ENCODE peak calls at places on chromosomes 2 and 18, in eight cellular contexts. A is vagina, V is lower leg skin, R is stomach, C is transverse colon, S is adrenal gland, Y is prostate gland, E is H1. T is an unnamed sample.

GRCh38 chr2:237864030-237864931 is 4.9 kb downstream of the RAMP1 start:
- DNase-seq in A (peak; percentile 92), V (no peak), R (no peak), C (no peak), S (no peak), Y (no peak), E (no peak), T (no peak)

GRCh38 chr2:163717993-163718680 is 17.7 kb downstream of the FIGN start:
- DNase-seq in A (no peak), V (no peak), R (no peak), C (no peak), S (no peak), Y (no peak), E (no peak), T (no peak)

GRCh38 chr18:77017355-77017754 is 115.2 kb downstream of the MBP start:
- DNase-seq in A (no peak), V (no peak), R (no peak), C (no peak), S (no peak), Y (no peak), E (no peak), T (no peak)

GRCh38 chr2:53130441-53130943 is 637.1 kb upstream of the CHAC2 start:
- DNase-seq in A (no peak), V (no peak), R (no peak), C (no peak), S (no peak), Y (no peak), E (no peak), T (no peak)

GRCh38 chr2:42495234-42495581 is 1.4 kb upstream of the KCNG3 start:
- DNase-seq in A (no peak), V (no peak), R (no peak), C (no peak), S (no peak), Y (no peak), E (no peak), T (no peak)

GRCh38 chr2:31207790-31208189 is 9.5 kb downstream of the CAPN14 start:
- DNase-seq in A (no peak), V (no peak), R (no peak), C (no peak), S (no peak), Y (no peak), E (no peak), T (no peak)

GRCh38 chr2:20224716-20225293 is at the start of gene SDC1:
- DNase-seq in A (no peak), V (peak; percentile 84), R (peak; percentile 79), C (peak; percentile 85), S (peak; percentile 68), Y (peak; percentile 56), E (no peak), T (peak; percentile 39)

GRCh38 chr2:240997856-240998705 is at the start of gene SNED1:
- DNase-seq in A (no peak), V (peak; percentile 98), R (peak; percentile 93), C (peak; percentile 90), S (peak; percentile 83), Y (peak; percentile 92), E (no peak), T (peak; percentile 68)

GRCh38 chr2:133365117-133365516 is 203.1 kb downstream of the NCKAP5 start:
- DNase-seq in A (no peak), V (no peak), R (no peak), C (no peak), S (no peak), Y (no peak), E (no peak), T (no peak)

GRCh38 chr2:180133736-180134135 is 126.6 kb upstream of the CWC22 start:
- DNase-seq in A (no peak), V (no peak), R (peak; percentile 26), C (no peak), S (no peak), Y (no peak), E (no peak), T (no peak)

GRCh38 chr2:217653240-217653639 is 349.6 kb downstream of the TNS1 start:
- DNase-seq in A (no peak), V (peak; percentile 91), R (no peak), C (peak; percentile 23), S (peak; percentile 93), Y (peak; percentile 50), E (no peak), T (no peak)

GRCh38 chr2:98757904-98758421 is 27.0 kb upstream of the MGAT4A start:
- DNase-seq in A (no peak), V (peak; percentile 89), R (peak; percentile 70), C (peak; percentile 69), S (peak; percentile 79), Y (peak; percentile 86), E (no peak), T (no peak)

GRCh38 chr2:161123531-161124030 is 36.6 kb upstream of the TANK start:
- DNase-seq in A (no peak), V (no peak), R (no peak), C (no peak), S (no peak), Y (peak; percentile 71), E (no peak), T (no peak)

GRCh38 chr2:235966932-235967331 is 201.3 kb downstream of the GBX2 start:
- DNase-seq in A (peak; percentile 43), V (peak; percentile 70), R (no peak), C (no peak), S (no peak), Y (no peak), E (no peak), T (no peak)

GRCh38 chr2:130864830-130865229 is 28.1 kb downstream of the ARHGEF4 start:
- DNase-seq in A (no peak), V (no peak), R (peak; percentile 55), C (peak; percentile 45), S (no peak), Y (no peak), E (no peak), T (no peak)

GRCh38 chr2:152962446-152962845 is 244.0 kb downstream of the ARL6IP6 start:
- DNase-seq in A (no peak), V (no peak), R (no peak), C (no peak), S (no peak), Y (no peak), E (no peak), T (no peak)

GRCh38 chr2:667332-668000 is 9.7 kb downstream of the TMEM18 start:
- DNase-seq in A (no peak), V (peak; percentile 23), R (no peak), C (no peak), S (peak; percentile 44), Y (no peak), E (no peak), T (peak; percentile 21)

GRCh38 chr2:240259201-240259923 is 118.9 kb upstream of the OTOS start:
- DNase-seq in A (peak; percentile 85), V (no peak), R (no peak), C (no peak), S (peak; percentile 97), Y (no peak), E (no peak), T (no peak)

GRCh38 chr2:167289651-167290410 is 401.6 kb downstream of the XIRP2 start:
- DNase-seq in A (no peak), V (no peak), R (no peak), C (no peak), S (no peak), Y (no peak), E (no peak), T (no peak)

GRCh38 chr2:74291217-74291551 is 52.0 kb downstream of the SLC4A5 start:
- DNase-seq in A (no peak), V (no peak), R (no peak), C (no peak), S (no peak), Y (no peak), E (no peak), T (no peak)
- TF ChIP-seq POLR2A in A (no peak), V (no peak), R (no peak), C (no peak), S (no peak), Y (no peak), E (no peak), T (no peak)

GRCh38 chr18:9740076-9740475 is 32.0 kb downstream of the RAB31 start:
- DNase-seq in A (no peak), V (no peak), R (no peak), C (no peak), S (no peak), Y (no peak), E (no peak), T (no peak)

GRCh38 chr18:9741461-9741820 is 33.3 kb downstream of the RAB31 start:
- DNase-seq in A (no peak), V (no peak), R (no peak), C (no peak), S (no peak), Y (no peak), E (no peak), T (no peak)

GRCh38 chr18:9742588-9743131 is 34.6 kb downstream of the RAB31 start:
- DNase-seq in A (no peak), V (no peak), R (no peak), C (no peak), S (peak; percentile 48), Y (no peak), E (no peak), T (peak; percentile 54)

GRCh38 chr18:9741821-9742541 is 33.9 kb downstream of the RAB31 start:
- DNase-seq in A (no peak), V (no peak), R (no peak), C (no peak), S (peak; percentile 47), Y (no peak), E (peak; percentile 33), T (no peak)

DNA sequence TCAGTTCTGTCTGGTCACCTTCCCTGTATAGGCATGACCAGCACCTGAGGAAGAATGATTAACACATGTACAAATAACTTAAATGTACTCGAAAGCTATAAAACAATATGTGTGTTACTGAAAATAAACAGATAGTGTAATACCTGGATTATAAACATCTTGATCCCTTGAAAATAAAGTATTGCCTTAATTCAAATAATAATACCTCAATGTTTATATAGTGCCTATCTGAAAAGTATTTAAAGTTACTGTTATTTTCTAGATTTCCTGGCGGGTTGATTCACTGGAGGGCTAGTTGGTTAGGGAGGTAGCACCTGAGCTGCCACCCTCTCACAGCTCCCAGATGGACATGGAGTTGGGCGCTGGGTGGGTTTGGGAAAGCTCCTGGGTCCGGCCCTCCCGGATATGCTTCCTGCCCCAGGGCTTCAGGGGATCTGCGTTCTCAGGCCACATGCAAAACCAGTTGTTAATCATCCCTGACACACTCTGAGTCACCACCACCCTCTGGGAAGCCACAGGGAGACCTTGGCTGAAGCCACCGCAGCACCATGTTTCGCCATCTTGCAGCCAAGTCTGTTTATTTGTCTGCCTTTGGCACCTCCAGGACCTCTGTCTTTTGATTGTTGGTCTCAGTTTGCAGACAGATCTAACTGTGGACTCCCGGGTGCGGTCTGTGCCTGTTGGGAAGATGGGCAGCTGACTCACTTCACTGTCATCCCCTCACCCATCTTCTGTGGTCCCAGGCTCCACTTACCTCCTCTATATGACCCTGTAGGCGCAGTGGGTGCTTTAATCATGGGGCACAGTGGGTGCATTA is 35.3 kb downstream of the RAB31 start:
- DNase-seq in A (no peak), V (no peak), R (peak; percentile 47), C (no peak), S (peak; percentile 92), Y (no peak), E (peak; percentile 49), T (peak; percentile 45)
- TF ChIP-seq POLR2A in A (no peak), V (no peak), R (no peak), C (no peak), S (no peak), Y (no peak), E (no peak), T (no peak)

GRCh38 chr18:21612125-21613100 is at the start of gene SNRPD1:
- DNase-seq in A (no peak), V (peak; percentile 95), R (peak; percentile 90), C (peak; percentile 91), S (peak; percentile 83), Y (peak; percentile 72), E (peak; percentile 86), T (peak; percentile 97)
- TF ChIP-seq POLR2A in A (no peak), V (no peak), R (no peak), C (peak; percentile 65), S (peak; percentile 44), Y (peak; percentile 34), E (peak; percentile 95), T (peak; percentile 94)

GRCh38 chr18:25298853-25299274 is 53.1 kb downstream of the ZNF521 start:
- DNase-seq in A (no peak), V (no peak), R (no peak), C (no peak), S (peak; percentile 27), Y (no peak), E (no peak), T (peak; percentile 66)
- TF ChIP-seq POLR2A in A (no peak), V (no peak), R (no peak), C (no peak), S (no peak), Y (no peak), E (no peak), T (no peak)